ENCODE peak calls at places on chromosomes 7 and 10, in seven cellular contexts. I is heart right ventricle; F is mesendoderm; J is CD8-positive, alpha-beta memory T cell; Z is effector memory CD4-positive, alpha-beta T cell; A is neural progenitor cell; G is aorta. B is an unnamed sample. For H3K36me3, the result is how much of the 10 kb centered on the place peaks cover.

GRCh38 chr7:100677308-100678095 is 4.0 kb downstream of the GNB2 start:
- DNase-seq in I (no peak), F (no peak), J (no peak), Z (no peak), A (no peak), G (peak), B (no peak)

GRCh38 chr10:10584164-10584563 is 433.5 kb upstream of the CELF2 start:
- DNase-seq in I (no peak), F (no peak), J (no peak), Z (no peak), A (no peak), G (no peak), B (no peak)

GRCh38 chr10:21329995-21330627 is 195.4 kb downstream of the SKIDA1 start:
- DNase-seq in I (no peak), F (peak), J (no peak), Z (no peak), A (no peak), G (peak), B (no peak)

GRCh38 chr7:155106356-155106755 is 36.2 kb downstream of the HTR5A start:
- DNase-seq in I (no peak), F (no peak), J (no peak), Z (no peak), A (no peak), G (no peak), B (no peak)

GRCh38 chr10:6204063-6204340 is 1.3 kb downstream of the PFKFB3 start:
- DNase-seq in I (peak), F (peak), J (peak), Z (no peak), A (peak), G (peak), B (peak)

GRCh38 chr7:29192284-29192683 is 2.3 kb upstream of the CHN2 start:
- DNase-seq in I (no peak), F (no peak), J (no peak), Z (no peak), A (no peak), G (no peak), B (no peak)

GRCh38 chr10:124643281-124644009 is 100.7 kb downstream of the FAM53B start:
- DNase-seq in I (peak), F (no peak), J (no peak), Z (no peak), A (peak), G (no peak), B (no peak)

GRCh38 chr10:115854740-115855435 is 418.1 kb downstream of the GFRA1 start:
- DNase-seq in I (no peak), F (no peak), J (no peak), Z (no peak), A (no peak), G (no peak), B (no peak)

GRCh38 chr7:44533301-44534055 is 7.7 kb downstream of the NPC1L1 start:
- DNase-seq in I (no peak), F (no peak), J (no peak), Z (no peak), A (no peak), G (no peak), B (no peak)

GRCh38 chr7:97982647-97983046 is 7.3 kb downstream of the OCM2 start:
- DNase-seq in I (no peak), F (no peak), J (no peak), Z (no peak), A (no peak), G (no peak), B (no peak)

GRCh38 chr7:27459021-27459728 is 203.5 kb downstream of the HIBADH start:
- DNase-seq in I (no peak), F (no peak), J (no peak), Z (no peak), A (no peak), G (no peak), B (no peak)

GRCh38 chr7:104176332-104176731 is 31.5 kb downstream of the ORC5 start:
- DNase-seq in I (no peak), F (no peak), J (no peak), Z (no peak), A (no peak), G (no peak), B (no peak)
- H3K36me3 ChIP-seq in I (under half), F (under half), J (under half), Z (under half), A (under half), G (under half), B (under half)

DNA sequence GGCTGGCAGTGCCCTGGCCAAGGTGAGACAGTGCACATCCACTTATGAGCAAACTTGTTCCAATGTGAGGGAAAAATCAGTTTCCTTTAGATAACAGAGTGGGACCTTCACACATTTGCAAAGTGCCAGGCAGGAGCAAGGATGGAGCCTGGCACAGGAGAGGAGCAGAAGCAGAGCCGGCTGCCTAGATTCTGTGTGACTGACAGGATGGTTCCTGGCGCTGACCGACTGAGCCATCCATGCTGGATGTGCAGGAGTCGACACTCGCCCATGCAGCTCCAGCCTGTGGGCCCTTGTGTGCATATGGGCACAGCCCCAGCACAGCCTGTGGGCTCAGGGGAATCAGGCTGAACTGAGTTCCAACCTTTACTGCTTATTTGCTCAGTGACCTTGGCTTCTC is 346.5 kb downstream of the GRID1 start:
- DNase-seq in I (no peak), F (no peak), J (no peak), Z (no peak), A (no peak), G (no peak), B (no peak)
- H3K27ac ChIP-seq in I (no peak), F (no peak), J (no peak), Z (no peak), A (no peak), G (no peak), B (no peak)

DNA sequence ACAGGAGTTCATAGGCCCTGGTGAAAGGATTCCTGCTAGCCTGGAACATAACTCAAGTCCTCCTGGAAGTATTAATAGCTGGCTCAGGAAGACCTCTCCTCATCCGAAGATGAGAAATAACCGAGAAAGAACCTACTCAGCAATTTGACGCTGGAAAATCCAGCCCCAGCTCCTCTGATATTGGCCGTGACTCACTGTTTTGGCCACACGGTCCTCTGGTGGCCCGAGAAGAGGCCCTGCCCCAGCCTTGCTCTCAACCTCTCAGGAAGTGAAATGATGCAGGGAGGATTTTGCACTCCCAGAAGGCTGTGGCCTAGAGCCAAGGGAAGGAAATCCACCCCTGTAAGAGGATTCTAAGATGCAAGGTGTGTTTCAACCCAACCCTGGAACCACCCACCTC is 121.6 kb downstream of the MTPAP start:
- DNase-seq in I (no peak), F (no peak), J (no peak), Z (no peak), A (no peak), G (peak), B (no peak)
- H3K4me3 ChIP-seq in I (no peak), F (no peak), J (no peak), Z (no peak), A (no peak), G (no peak), B (no peak)

DNA sequence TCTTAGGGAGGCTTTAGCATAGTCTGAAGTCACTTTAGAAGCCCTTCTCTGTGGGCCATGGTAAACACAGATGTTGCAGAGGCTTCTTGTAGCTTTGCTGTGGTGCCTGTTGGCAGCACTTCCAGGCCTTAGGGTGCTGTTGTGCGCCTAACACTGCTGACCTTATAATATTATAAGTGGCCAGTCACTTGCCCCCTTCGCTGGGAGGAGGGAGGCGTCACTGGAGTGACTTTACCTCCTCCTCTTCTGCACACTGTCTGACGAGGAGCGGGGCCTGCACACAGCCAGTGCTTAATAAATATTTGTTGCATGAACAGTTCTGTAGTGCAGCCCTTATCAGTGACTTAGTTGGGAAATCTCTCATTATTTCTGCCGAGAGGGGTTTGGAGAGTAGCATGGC is 63.3 kb downstream of the WDR37 start:
- DNase-seq in I (no peak), F (no peak), J (no peak), Z (no peak), A (no peak), G (no peak), B (no peak)
- H3K36me3 ChIP-seq in I (under half), F (under half), J (half or more), Z (half or more), A (under half), G (under half), B (half or more)

DNA sequence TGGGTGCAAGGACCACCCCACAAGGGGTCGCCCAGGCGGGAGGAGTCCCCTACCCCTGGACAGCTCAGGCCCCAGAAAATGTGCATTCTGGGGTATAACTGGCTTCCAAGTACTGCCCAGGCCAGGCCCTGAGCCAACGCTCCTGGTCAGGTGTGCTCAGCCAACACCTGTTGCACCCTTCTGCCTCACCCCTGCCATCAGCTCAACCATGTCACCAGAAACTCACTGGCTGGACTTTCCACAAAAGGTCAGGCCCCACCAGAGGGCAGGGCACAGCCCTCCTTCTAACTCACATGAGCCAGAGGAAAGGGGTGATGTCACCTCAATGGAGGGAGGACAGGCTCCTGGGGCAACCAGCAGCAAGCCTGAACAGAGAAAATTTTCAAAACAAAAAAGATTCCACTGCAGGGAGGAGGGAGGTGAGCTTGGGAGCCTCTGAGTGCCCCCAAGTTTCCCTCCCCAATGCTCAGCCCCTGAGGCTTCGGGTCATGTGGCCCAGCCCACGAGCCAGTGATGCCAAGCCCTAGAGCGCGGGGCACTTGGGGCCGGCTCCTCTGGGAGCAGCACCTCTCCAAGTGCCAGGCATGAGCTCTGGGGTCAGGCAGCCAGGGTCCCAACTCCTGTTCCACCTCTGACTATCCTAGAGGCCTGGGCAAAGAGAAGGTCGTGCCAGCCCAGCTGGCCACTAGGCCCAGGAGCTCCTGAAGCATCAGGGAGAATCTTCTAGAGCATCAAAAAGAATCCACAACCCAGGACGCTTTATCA is 2.2 kb downstream of the OGDHL start:
- DNase-seq in I (no peak), F (peak), J (no peak), Z (no peak), A (no peak), G (no peak), B (no peak)
- H3K27ac ChIP-seq in I (no peak), F (no peak), J (no peak), Z (no peak), A (no peak), G (no peak), B (no peak)

DNA sequence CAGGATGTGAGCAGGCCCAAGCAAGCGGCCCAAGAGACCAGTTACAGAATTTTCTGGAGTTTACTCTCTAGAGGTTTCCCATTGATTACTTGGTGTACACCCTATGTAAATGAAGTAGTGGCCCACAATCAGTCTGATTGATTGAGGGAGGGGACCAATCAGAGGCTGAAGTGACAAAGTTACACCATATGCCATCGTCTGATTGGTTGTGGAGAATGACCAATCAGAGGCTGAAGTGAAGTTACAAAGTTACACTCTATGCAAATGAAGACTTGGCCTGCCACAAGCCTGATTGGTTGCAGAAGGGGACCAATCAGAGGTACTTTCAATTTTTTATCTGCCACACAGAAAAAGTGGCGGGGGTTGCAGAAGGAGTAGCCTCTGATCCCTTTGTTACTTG is 83.7 kb downstream of the KIF20B start:
- DNase-seq in I (no peak), F (peak), J (no peak), Z (no peak), A (no peak), G (no peak), B (no peak)
- H3K4me3 ChIP-seq in I (no peak), F (no peak), J (no peak), Z (no peak), A (no peak), G (no peak), B (no peak)

GRCh38 chr7:6133249-6133648 is 102.1 kb downstream of the ANKRD61 start:
- DNase-seq in I (no peak), F (no peak), J (no peak), Z (no peak), A (no peak), G (no peak), B (no peak)

GRCh38 chr7:6139189-6139996 is 108.2 kb downstream of the ANKRD61 start:
- DNase-seq in I (no peak), F (no peak), J (no peak), Z (no peak), A (no peak), G (no peak), B (no peak)

DNA sequence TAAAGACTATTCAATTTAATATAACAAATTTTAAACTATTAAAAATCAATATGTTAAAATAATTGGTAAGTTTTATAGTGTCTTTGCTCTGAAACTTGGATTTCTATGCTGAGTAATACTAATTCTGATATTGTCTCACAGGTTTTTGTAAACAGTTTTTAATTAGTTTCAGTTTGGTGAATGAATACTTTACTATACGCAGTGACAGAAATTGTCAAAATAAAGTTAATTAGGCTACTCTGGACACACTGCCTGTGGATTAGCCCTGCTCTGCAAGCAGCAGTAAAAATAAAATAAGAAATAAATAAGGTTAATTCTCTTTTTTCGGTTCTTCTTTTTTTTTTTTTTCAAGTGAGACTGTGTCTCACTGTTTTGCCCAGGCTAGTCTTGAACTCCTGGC is 105.3 kb downstream of the ANKRD61 start:
- DNase-seq in I (no peak), F (no peak), J (no peak), Z (no peak), A (no peak), G (no peak), B (no peak)
- H3K36me3 ChIP-seq in I (under half), F (under half), J (under half), Z (under half), A (under half), G (under half), B (under half)

DNA sequence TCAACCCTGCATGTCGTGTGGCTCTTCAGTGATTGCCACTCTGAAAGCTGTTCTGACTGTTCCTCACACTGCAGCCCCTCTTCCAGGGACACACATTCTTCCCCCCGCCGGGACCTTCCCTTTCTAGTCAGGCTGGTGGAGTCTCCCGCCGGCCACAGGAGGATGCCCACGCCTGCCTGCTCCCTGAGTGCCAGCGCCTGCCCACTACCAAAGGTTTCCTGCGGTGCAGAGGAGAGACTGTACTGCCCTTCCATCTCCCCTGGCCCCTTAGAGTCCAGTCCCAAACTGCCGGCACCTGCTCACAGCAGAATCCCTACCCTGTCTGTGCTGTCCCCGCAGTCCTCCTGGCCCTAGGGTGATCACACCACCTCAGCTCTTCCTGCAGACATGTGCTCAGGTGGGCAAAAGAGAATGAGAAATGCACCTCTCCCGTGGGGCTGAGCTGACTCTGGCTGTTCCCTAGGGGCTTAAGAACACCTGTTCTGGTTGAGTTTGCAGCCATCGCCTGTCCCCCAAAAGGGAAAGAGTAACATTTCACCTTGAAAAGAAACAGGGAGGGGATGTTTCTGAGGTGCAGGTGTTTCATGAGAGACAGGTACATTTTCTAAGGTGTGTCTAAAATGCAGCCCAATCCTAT is 1.4 kb downstream of the PODXL start:
- DNase-seq in I (no peak), F (no peak), J (no peak), Z (no peak), A (peak), G (no peak), B (no peak)
- H3K27ac ChIP-seq in I (peak), F (no peak), J (no peak), Z (no peak), A (no peak), G (no peak), B (no peak)

B was measured in CD4-positive, alpha-beta memory T cell.